ENCODE peak calls at places on chromosomes 5 and 9, in five cellular contexts. U is uterus, A is GM13977, P is epithelial cell of esophagus, N is neural crest cell. H is an unnamed sample.

GRCh38 chr9:77575785-77576184 is 72.3 kb downstream of the GNA14 start:
- DNase-seq in U (no peak), A (no peak), P (peak), N (peak), H (peak)

GRCh38 chr9:112858625-112859147 is 32.0 kb downstream of the SLC46A2 start:
- DNase-seq in U (no peak), A (peak), P (peak), N (no peak), H (no peak)

GRCh38 chr5:172389578-172390112 is 64.7 kb downstream of the SH3PXD2B start:
- DNase-seq in U (no peak), A (no peak), P (no peak), N (no peak), H (no peak)

GRCh38 chr9:72362118-72362531 is 2.9 kb downstream of the ZFAND5 start:
- DNase-seq in U (no peak), A (no peak), P (peak), N (no peak), H (no peak)

GRCh38 chr5:156476704-156477103 is 149.7 kb downstream of the SGCD start:
- DNase-seq in U (no peak), A (no peak), P (no peak), N (no peak), H (no peak)

GRCh38 chr5:79774855-79775237 is 85.2 kb downstream of the CMYA5 start:
- DNase-seq in U (no peak), A (no peak), P (no peak), N (no peak), H (no peak)

GRCh38 chr9:91033802-91034201 is 232.2 kb downstream of the SYK start:
- DNase-seq in U (peak), A (peak), P (no peak), N (no peak), H (peak)

GRCh38 chr5:114928644-114929462 is 240.9 kb downstream of the TRIM36 start:
- DNase-seq in U (no peak), A (no peak), P (no peak), N (no peak), H (no peak)

GRCh38 chr5:106269252-106269843 is 1401.4 kb downstream of the EFNA5 start:
- DNase-seq in U (no peak), A (no peak), P (peak), N (no peak), H (no peak)

GRCh38 chr5:218457-219289 is 553 bp downstream of the SDHA start:
- DNase-seq in U (no peak), A (peak), P (peak), N (peak), H (peak)

GRCh38 chr5:128815201-128815600 is 150.1 kb upstream of the SLC27A6 start:
- DNase-seq in U (no peak), A (no peak), P (peak), N (no peak), H (no peak)

GRCh38 chr5:134577022-134577795 is 51.7 kb downstream of the JADE2 start:
- DNase-seq in U (no peak), A (no peak), P (peak), N (no peak), H (no peak)

GRCh38 chr5:67393211-67393610 is 196.6 kb upstream of the CD180 start:
- DNase-seq in U (no peak), A (no peak), P (no peak), N (no peak), H (no peak)

GRCh38 chr5:179801304-179802206 is 5.1 kb downstream of the MGAT4B start:
- DNase-seq in U (peak), A (peak), P (peak), N (peak), H (peak)

GRCh38 chr5:71873202-71873601 is 154.1 kb downstream of the CARTPT start:
- DNase-seq in U (no peak), A (no peak), P (peak), N (no peak), H (no peak)

GRCh38 chr5:13985736-13986418 is 41.4 kb upstream of the DNAH5 start:
- DNase-seq in U (no peak), A (no peak), P (peak), N (no peak), H (no peak)

GRCh38 chr9:138053321-138053868 is 175.8 kb downstream of the CACNA1B start:
- DNase-seq in U (no peak), A (no peak), P (no peak), N (no peak), H (peak)

GRCh38 chr5:78295035-78295961 is 800 bp upstream of the AP3B1 start:
- DNase-seq in U (peak), A (peak), P (peak), N (no peak), H (peak)

GRCh38 chr5:78300464-78301045 is 6.1 kb upstream of the AP3B1 start:
- DNase-seq in U (no peak), A (no peak), P (peak), N (no peak), H (no peak)
- TF ChIP-seq CTCF in U (peak), A (peak), P (no peak), N (peak), H (peak)

DNA sequence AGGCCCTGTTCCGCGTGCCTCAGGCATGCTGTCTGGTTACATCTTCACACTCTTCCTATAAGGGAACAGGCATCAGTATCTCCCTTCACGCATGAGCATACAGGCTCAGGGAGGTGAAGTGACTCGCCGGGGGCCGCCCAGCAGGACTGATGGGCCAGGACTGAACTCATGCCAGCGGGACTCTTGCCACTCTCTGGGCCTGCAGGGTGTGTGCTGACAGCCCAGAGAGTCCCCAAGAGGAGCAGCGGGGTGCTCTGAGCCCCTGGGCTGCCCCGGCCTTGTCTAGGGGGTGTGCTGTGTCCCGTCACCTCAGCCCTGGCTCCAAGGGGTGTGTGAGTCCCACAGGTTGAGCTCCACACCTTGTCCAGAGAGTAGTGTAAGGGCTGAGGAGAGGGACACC is 9.9 kb downstream of the KCNT1 start:
- DNase-seq in U (no peak), A (no peak), P (no peak), N (no peak), H (no peak)
- TF ChIP-seq CTCF in U (no peak), A (no peak), P (no peak), N (no peak), H (no peak)

DNA sequence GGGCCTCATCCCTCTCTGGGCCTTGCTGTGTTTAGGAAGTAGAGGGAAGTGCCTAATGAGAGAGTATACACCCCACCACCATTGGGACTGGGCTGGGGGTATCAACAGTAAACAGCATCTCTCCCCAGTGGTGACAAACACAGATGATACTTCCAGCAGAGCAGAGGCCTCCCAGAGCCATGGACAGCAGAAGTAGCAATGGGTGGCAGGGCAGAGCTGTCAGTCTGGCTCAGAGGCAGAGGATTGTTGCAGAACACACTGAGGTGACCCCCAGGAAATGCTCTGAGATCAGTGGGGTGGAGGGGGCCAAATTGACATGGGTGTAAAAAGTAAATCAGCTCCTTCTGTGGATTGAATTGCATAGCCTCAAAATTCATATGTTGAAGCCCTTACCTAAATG is 12.1 kb upstream of the P4HA2 start:
- DNase-seq in U (peak), A (no peak), P (no peak), N (no peak), H (no peak)
- TF ChIP-seq CTCF in U (no peak), A (no peak), P (no peak), N (no peak), H (no peak)

GRCh38 chr5:150398432-150399157 is 14.1 kb downstream of the CD74 start:
- DNase-seq in U (no peak), A (peak), P (peak), N (no peak), H (peak)
- TF ChIP-seq CTCF in U (no peak), A (peak), P (peak), N (peak), H (peak)

GRCh38 chr5:144144956-144145751 is 25.3 kb downstream of the YIPF5 start:
- DNase-seq in U (no peak), A (no peak), P (peak), N (no peak), H (no peak)

GRCh38 chr5:144156767-144157171 is 13.7 kb downstream of the YIPF5 start:
- DNase-seq in U (no peak), A (no peak), P (peak), N (no peak), H (no peak)

DNA sequence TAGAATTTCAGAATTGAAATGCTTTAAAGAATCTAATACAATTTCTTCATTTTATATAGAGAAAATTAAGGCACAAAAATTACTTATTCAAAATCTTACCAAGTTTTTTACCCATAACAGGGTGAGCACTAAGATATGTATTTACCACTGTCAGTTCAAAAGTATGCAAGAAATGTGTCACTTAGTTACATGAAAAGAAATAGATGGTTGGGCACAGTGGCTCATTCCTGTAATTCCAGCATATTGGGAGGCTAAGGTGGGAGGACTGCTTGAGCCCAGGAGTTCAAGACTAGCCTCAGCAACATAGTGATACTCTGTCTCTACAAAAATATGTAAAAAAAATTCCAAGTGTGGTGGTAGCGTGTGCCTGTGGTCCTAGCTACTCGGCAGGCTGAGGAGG is 19.5 kb downstream of the YIPF5 start:
- DNase-seq in U (no peak), A (no peak), P (no peak), N (no peak), H (no peak)
- TF ChIP-seq CTCF in U (no peak), A (no peak), P (no peak), N (no peak), H (no peak)

H was measured in activated CD8-positive, alpha-beta T cell treated with anti-CD3 and anti-CD28 coated beads for 36 hours.